ENCODE peak calls at places on chromosome 18, in six cellular contexts. One of them, this sample, is unnamed.

GRCh38 chr18:79533146-79533545 is 137.4 kb downstream of the NFATC1 start:
- DNase-seq in DMS 273 treated with DMSO at 0.1 percent for 48 hours: no peak
- DNase-seq in cardiac muscle cell: no peak
- DNase-seq in left cardiac atrium: no peak
- DNase-seq in T-helper 2 cell: no peak
- DNase-seq in activated naive CD4-positive, alpha-beta T cell treated with anti-CD3 and anti-CD28 coated beads for 36 hours: no peak
- DNase-seq in this sample: no peak

GRCh38 chr18:78240091-78240490 is 739.5 kb upstream of the SALL3 start:
- DNase-seq in left cardiac atrium: no peak
- DNase-seq in T-helper 2 cell: no peak
- DNase-seq in cardiac muscle cell: no peak
- DNase-seq in activated naive CD4-positive, alpha-beta T cell treated with anti-CD3 and anti-CD28 coated beads for 36 hours: no peak
- DNase-seq in DMS 273 treated with DMSO at 0.1 percent for 48 hours: no peak
- DNase-seq in this sample: no peak

GRCh38 chr18:55577812-55578539 is 10.0 kb downstream of the TCF4 start:
- DNase-seq in DMS 273 treated with DMSO at 0.1 percent for 48 hours: no peak
- DNase-seq in T-helper 2 cell: no peak
- DNase-seq in cardiac muscle cell: no peak
- DNase-seq in activated naive CD4-positive, alpha-beta T cell treated with anti-CD3 and anti-CD28 coated beads for 36 hours: no peak
- DNase-seq in left cardiac atrium: no peak
- DNase-seq in this sample: no peak

GRCh38 chr18:23992941-23993280 is 21.6 kb upstream of the TTC39C start:
- DNase-seq in activated naive CD4-positive, alpha-beta T cell treated with anti-CD3 and anti-CD28 coated beads for 36 hours: no peak
- DNase-seq in cardiac muscle cell: no peak
- DNase-seq in left cardiac atrium: no peak
- DNase-seq in DMS 273 treated with DMSO at 0.1 percent for 48 hours: no peak
- DNase-seq in T-helper 2 cell: no peak
- DNase-seq in this sample: no peak

GRCh38 chr18:76710646-76711520 is 111.5 kb upstream of the ZNF236 start:
- DNase-seq in cardiac muscle cell: no peak
- DNase-seq in T-helper 2 cell: no peak
- DNase-seq in left cardiac atrium: no peak
- DNase-seq in activated naive CD4-positive, alpha-beta T cell treated with anti-CD3 and anti-CD28 coated beads for 36 hours: no peak
- DNase-seq in DMS 273 treated with DMSO at 0.1 percent for 48 hours: no peak
- DNase-seq in this sample: no peak

GRCh38 chr18:41140506-41140905 is 814.5 kb upstream of the PIK3C3 start:
- DNase-seq in activated naive CD4-positive, alpha-beta T cell treated with anti-CD3 and anti-CD28 coated beads for 36 hours: no peak
- DNase-seq in T-helper 2 cell: no peak
- DNase-seq in DMS 273 treated with DMSO at 0.1 percent for 48 hours: no peak
- DNase-seq in cardiac muscle cell: no peak
- DNase-seq in left cardiac atrium: no peak
- DNase-seq in this sample: no peak

GRCh38 chr18:44036500-44036899 is 644.2 kb upstream of the SETBP1 start:
- DNase-seq in cardiac muscle cell: peak; percentile 13
- DNase-seq in DMS 273 treated with DMSO at 0.1 percent for 48 hours: no peak
- DNase-seq in T-helper 2 cell: no peak
- DNase-seq in left cardiac atrium: peak; percentile 35
- DNase-seq in activated naive CD4-positive, alpha-beta T cell treated with anti-CD3 and anti-CD28 coated beads for 36 hours: no peak
- DNase-seq in this sample: peak; percentile 17

GRCh38 chr18:79900610-79901570 is 50.6 kb downstream of the SLC66A2 start:
- DNase-seq in activated naive CD4-positive, alpha-beta T cell treated with anti-CD3 and anti-CD28 coated beads for 36 hours: no peak
- DNase-seq in left cardiac atrium: no peak
- DNase-seq in cardiac muscle cell: no peak
- DNase-seq in T-helper 2 cell: no peak
- DNase-seq in DMS 273 treated with DMSO at 0.1 percent for 48 hours: no peak
- DNase-seq in this sample: no peak

GRCh38 chr18:79229451-79229850 is 160.3 kb downstream of the ATP9B start:
- DNase-seq in DMS 273 treated with DMSO at 0.1 percent for 48 hours: no peak
- DNase-seq in cardiac muscle cell: no peak
- DNase-seq in activated naive CD4-positive, alpha-beta T cell treated with anti-CD3 and anti-CD28 coated beads for 36 hours: no peak
- DNase-seq in left cardiac atrium: no peak
- DNase-seq in T-helper 2 cell: no peak
- DNase-seq in this sample: no peak

GRCh38 chr18:37305084-37305483 is 260.5 kb downstream of the CELF4 start:
- DNase-seq in T-helper 2 cell: no peak
- DNase-seq in left cardiac atrium: no peak
- DNase-seq in cardiac muscle cell: no peak
- DNase-seq in DMS 273 treated with DMSO at 0.1 percent for 48 hours: peak; percentile 49
- DNase-seq in activated naive CD4-positive, alpha-beta T cell treated with anti-CD3 and anti-CD28 coated beads for 36 hours: no peak
- DNase-seq in this sample: no peak

GRCh38 chr18:66916834-66917233 is 312.9 kb upstream of the CDH19 start:
- DNase-seq in T-helper 2 cell: no peak
- DNase-seq in cardiac muscle cell: no peak
- DNase-seq in left cardiac atrium: no peak
- DNase-seq in DMS 273 treated with DMSO at 0.1 percent for 48 hours: no peak
- DNase-seq in activated naive CD4-positive, alpha-beta T cell treated with anti-CD3 and anti-CD28 coated beads for 36 hours: no peak
- DNase-seq in this sample: no peak

This sample was measured in left ventricle myocardium inferior.